ENCODE peak calls at places on chromosomes 16 and 17, in seven cellular contexts. O is HCEC 1CT, F is omental fat pad, J is HFFc6, X is EL, Y is Right ventricle myocardium superior, C is transverse colon. V is an unnamed sample.

GRCh38 chr17:6070895-6071511 is 824 bp downstream of the WSCD1 start:
- DNase-seq in F (no peak), J (no peak), Y (no peak), O (no peak), C (peak; percentile 27), X (no peak), V (no peak)

GRCh38 chr16:14608604-14609003 is 21.5 kb downstream of the PARN start:
- DNase-seq in Y (no peak), O (no peak), X (no peak), C (no peak), J (no peak), F (no peak), V (no peak)

GRCh38 chr17:39820987-39821386 is 43.1 kb downstream of the IKZF3 start:
- DNase-seq in O (no peak), Y (no peak), F (no peak), X (no peak), C (no peak), J (no peak), V (peak; percentile 69)

GRCh38 chr16:47734987-47735594 is 274.0 kb downstream of the PHKB start:
- DNase-seq in Y (no peak), F (no peak), X (no peak), C (peak; percentile 59), J (no peak), O (no peak), V (peak; percentile 12)

GRCh38 chr16:58176608-58177346 is 21.1 kb downstream of the CSNK2A2 start:
- DNase-seq in Y (no peak), F (no peak), C (no peak), X (no peak), J (no peak), O (no peak), V (no peak)

GRCh38 chr17:73429440-73430164 is 117.8 kb upstream of the CDC42EP4 start:
- DNase-seq in J (peak; percentile 64), F (peak; percentile 85), O (peak; percentile 54), X (peak; percentile 67), C (peak; percentile 88), Y (peak; percentile 93), V (peak; percentile 88)

GRCh38 chr16:69105501-69106361 is at the start of gene HAS3:
- DNase-seq in F (no peak), J (peak; percentile 28), O (peak; percentile 67), Y (no peak), X (peak; percentile 64), C (peak; percentile 75), V (peak; percentile 88)

GRCh38 chr16:70737377-70738082 is 51.7 kb upstream of the MTSS2 start:
- DNase-seq in O (peak; percentile 76), F (no peak), Y (peak; percentile 86), C (peak; percentile 77), X (peak; percentile 88), J (peak; percentile 92), V (no peak)

GRCh38 chr16:7688811-7689210 is 356.2 kb downstream of the RBFOX1 start:
- DNase-seq in C (no peak), O (no peak), J (no peak), X (no peak), F (no peak), Y (no peak), V (no peak)

GRCh38 chr17:60157487-60158040 is 7.8 kb downstream of the CA4 start:
- DNase-seq in Y (no peak), X (no peak), F (no peak), O (no peak), C (no peak), J (no peak), V (no peak)

GRCh38 chr16:87780385-87780989 is 14.7 kb upstream of the KLHDC4 start:
- DNase-seq in O (peak; percentile 35), F (no peak), Y (no peak), C (peak; percentile 49), X (peak; percentile 78), J (no peak), V (no peak)

GRCh38 chr17:33389506-33390141 is 96.5 kb upstream of the ASIC2 start:
- DNase-seq in F (no peak), X (no peak), C (no peak), Y (no peak), O (no peak), J (peak; percentile 2), V (no peak)

GRCh38 chr16:1978476-1979120 is 2.7 kb downstream of the NOXO1 start:
- DNase-seq in O (no peak), J (no peak), Y (no peak), X (no peak), C (no peak), F (no peak), V (no peak)

GRCh38 chr17:7094661-7095064 is 14.6 kb upstream of the CLEC10A start:
- DNase-seq in X (no peak), C (no peak), O (no peak), F (no peak), J (no peak), Y (no peak), V (no peak)

GRCh38 chr16:46844771-46845170 is 13.8 kb upstream of the C16orf87 start:
- DNase-seq in X (no peak), F (no peak), O (peak; percentile 76), Y (no peak), J (peak; percentile 53), C (no peak), V (no peak)

GRCh38 chr16:31529398-31530312 is 2.0 kb downstream of the AHSP start:
- DNase-seq in O (no peak), X (no peak), F (no peak), J (no peak), C (no peak), Y (no peak), V (no peak)

GRCh38 chr17:2904135-2904534 is 107.9 kb downstream of the RAP1GAP2 start:
- DNase-seq in X (no peak), J (peak; percentile 3), Y (peak; percentile 82), O (no peak), C (peak; percentile 22), F (no peak), V (no peak)

GRCh38 chr17:27565874-27566672 is 64.9 kb upstream of the LGALS9 start:
- DNase-seq in F (no peak), C (no peak), Y (no peak), X (no peak), O (no peak), J (no peak), V (no peak)

GRCh38 chr17:51668963-51669246 is 408.6 kb downstream of the UTP18 start:
- DNase-seq in J (no peak), O (no peak), F (no peak), C (no peak), X (no peak), Y (no peak), V (no peak)

GRCh38 chr17:75504347-75505151 is 10.8 kb downstream of the CASKIN2 start:
- DNase-seq in F (no peak), X (no peak), C (peak; percentile 61), J (no peak), O (peak; percentile 14), Y (no peak), V (peak; percentile 68)

GRCh38 chr17:49193513-49194296 is 16.7 kb downstream of the GNGT2 start:
- DNase-seq in O (peak; percentile 53), C (peak; percentile 70), J (peak; percentile 49), F (peak; percentile 43), X (peak; percentile 72), Y (no peak), V (peak; percentile 23)

GRCh38 chr16:8703693-8704092 is 29.3 kb downstream of the ABAT start:
- DNase-seq in F (no peak), O (no peak), J (no peak), Y (no peak), X (no peak), C (no peak), V (no peak)

GRCh38 chr17:69773081-69773480 is 301.9 kb upstream of the KCNJ16 start:
- DNase-seq in C (no peak), J (peak; percentile 30), F (no peak), X (no peak), Y (no peak), O (peak; percentile 37), V (no peak)

GRCh38 chr16:84881702-84882521 is 62.1 kb downstream of the CRISPLD2 start:
- DNase-seq in X (peak; percentile 96), Y (no peak), F (peak; percentile 50), C (no peak), J (peak; percentile 93), O (peak; percentile 95), V (no peak)